ENCODE peak calls at places on chromosomes 16 and 17, in seven cellular contexts. Y, F, E, J, M, X and O are unnamed samples.

GRCh38 chr17:72030067-72030899 is 90.5 kb upstream of the SOX9 start:
- DNase-seq in F (peak; percentile 71), J (no peak), M (no peak), E (peak; percentile 94), Y (no peak), X (peak; percentile 16), O (no peak)

GRCh38 chr17:56594528-56595418 is 1.3 kb downstream of the NOG start:
- DNase-seq in F (no peak), Y (no peak), J (peak; percentile 19), E (peak; percentile 68), X (no peak), M (no peak), O (no peak)

GRCh38 chr16:52552643-52553042 is 5.7 kb upstream of the TOX3 start:
- DNase-seq in E (no peak), M (no peak), X (no peak), Y (no peak), F (no peak), J (no peak), O (no peak)

GRCh38 chr17:82551779-82552457 is 32.4 kb downstream of the FOXK2 start:
- DNase-seq in J (peak; percentile 81), Y (peak; percentile 67), X (peak; percentile 65), F (no peak), E (peak; percentile 53), M (peak; percentile 75), O (no peak)

GRCh38 chr16:57185446-57185944 is 344 bp downstream of the PSME3IP1 start:
- DNase-seq in F (no peak), E (peak; percentile 57), J (no peak), M (peak; percentile 55), X (no peak), Y (no peak), O (no peak)

GRCh38 chr17:1153795-1154546 is 25.8 kb downstream of the ABR start:
- DNase-seq in M (no peak), F (no peak), X (peak; percentile 16), E (peak; percentile 87), J (no peak), Y (no peak), O (no peak)

GRCh38 chr16:29806096-29806579 is at the start of gene MAZ:
- DNase-seq in Y (peak; percentile 83), X (no peak), F (no peak), E (no peak), M (peak; percentile 78), J (no peak), O (peak; percentile 60)

GRCh38 chr16:30715777-30716445 is 16.9 kb downstream of the SRCAP start:
- DNase-seq in J (no peak), E (no peak), M (no peak), X (no peak), Y (no peak), F (no peak), O (no peak)

GRCh38 chr17:21042434-21043295 is at the start of gene USP22:
- DNase-seq in J (no peak), M (no peak), Y (no peak), X (no peak), F (no peak), E (no peak), O (no peak)

GRCh38 chr17:50660887-50661345 is 26.2 kb downstream of the ABCC3 start:
- DNase-seq in M (no peak), X (no peak), E (no peak), F (no peak), J (peak; percentile 32), Y (no peak), O (no peak)

GRCh38 chr17:8922451-8922850 is 43.1 kb downstream of the PIK3R5 start:
- DNase-seq in E (no peak), Y (no peak), J (no peak), F (no peak), X (no peak), M (no peak), O (no peak)

GRCh38 chr16:681746-682427 is 1.7 kb downstream of the STUB1 start:
- DNase-seq in Y (no peak), J (no peak), X (no peak), M (peak; percentile 29), E (no peak), F (no peak), O (no peak)

GRCh38 chr17:63685021-63685420 is 14.9 kb downstream of the LIMD2 start:
- DNase-seq in E (no peak), M (no peak), X (no peak), J (no peak), F (no peak), Y (no peak), O (no peak)

GRCh38 chr17:63622571-63623390 is 564 bp downstream of the MAP3K3 start:
- DNase-seq in J (peak; percentile 92), F (no peak), X (peak; percentile 49), M (peak; percentile 76), E (peak; percentile 72), Y (no peak), O (no peak)

GRCh38 chr16:50612849-50613198 is 64.6 kb downstream of the NKD1 start:
- DNase-seq in F (no peak), E (no peak), J (no peak), Y (no peak), M (no peak), X (no peak), O (no peak)
- TF ChIP-seq EZH2 in F (no peak), E (no peak), J (no peak), Y (no peak), M (no peak), X (no peak), O (no peak)

DNA sequence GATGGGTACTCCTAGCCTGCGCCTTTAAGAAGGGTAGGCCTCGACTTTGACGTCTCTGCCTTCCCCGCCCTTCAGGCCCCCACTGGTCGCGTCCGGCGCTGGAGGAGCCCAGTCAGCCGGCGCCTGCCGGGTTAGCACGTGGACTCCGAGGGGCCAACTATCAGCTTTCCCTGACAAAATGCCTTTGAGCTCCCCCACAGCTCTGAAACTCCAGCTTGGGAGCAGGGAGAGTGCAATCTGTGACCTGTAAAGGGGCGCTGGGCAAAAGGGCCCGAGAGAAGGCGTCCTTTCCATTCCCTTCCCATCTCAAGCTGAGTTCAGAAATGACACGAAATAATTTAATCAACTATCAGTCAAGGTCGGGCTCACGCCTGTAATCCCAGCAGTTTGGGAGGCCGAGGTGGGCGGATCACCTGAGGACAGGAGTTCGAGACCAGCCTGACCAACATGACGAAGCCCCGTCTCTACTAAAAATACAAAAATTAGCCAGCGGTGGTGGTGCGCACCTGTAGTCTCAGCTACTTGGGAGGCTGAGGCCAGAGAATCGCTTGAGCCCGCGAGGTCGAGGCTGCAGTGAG is 2.3 kb upstream of the SLC25A39 start:
- DNase-seq in X (peak; percentile 95), Y (peak; percentile 97), E (peak; percentile 99), F (peak; percentile 79), M (peak; percentile 89), J (peak; percentile 96), O (peak; percentile 70)
- TF ChIP-seq POLR2AphosphoS5 in X (no peak), Y (peak; percentile 78), E (no peak), F (peak; percentile 32), M (no peak), J (peak; percentile 68), O (peak; percentile 26)

DNA sequence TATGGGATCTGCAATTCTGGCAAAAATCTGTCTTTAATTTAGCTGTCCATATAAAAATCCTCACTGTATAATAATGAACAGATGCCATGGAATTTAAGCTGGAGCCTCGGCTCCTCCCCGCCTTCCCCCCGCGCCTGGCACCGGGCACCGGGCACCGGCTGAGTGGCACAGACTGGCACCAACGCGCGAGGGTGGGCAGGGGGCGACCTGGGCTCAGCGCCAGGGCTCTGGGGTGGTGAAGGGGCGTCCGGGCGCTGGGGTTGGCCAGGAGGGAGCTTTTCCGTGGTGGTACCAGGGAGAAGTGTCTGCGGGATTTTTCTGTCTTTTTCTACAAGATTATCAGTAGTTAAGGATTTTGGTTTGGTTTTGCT is 9.1 kb downstream of the NEUROD2 start:
- DNase-seq in F (no peak), J (no peak), X (no peak), M (no peak), Y (no peak), E (no peak), O (no peak)
- TF ChIP-seq EZH2 in F (no peak), J (peak; percentile 46), X (no peak), M (no peak), Y (no peak), E (no peak), O (no peak)

GRCh38 chr17:29562615-29563014 is 4.2 kb downstream of the ABHD15 start:
- DNase-seq in Y (no peak), X (no peak), E (no peak), F (no peak), M (no peak), J (no peak), O (no peak)

GRCh38 chr17:29559640-29560039 is 7.2 kb downstream of the ABHD15 start:
- DNase-seq in Y (no peak), X (no peak), E (no peak), F (no peak), M (no peak), J (no peak), O (no peak)

GRCh38 chr17:29560306-29560705 is 6.5 kb downstream of the ABHD15 start:
- DNase-seq in M (no peak), E (no peak), F (no peak), X (no peak), J (no peak), Y (no peak), O (no peak)

GRCh38 chr17:29563816-29564215 is 3.0 kb downstream of the ABHD15 start:
- DNase-seq in F (no peak), J (no peak), Y (no peak), M (no peak), X (no peak), E (no peak), O (no peak)

GRCh38 chr17:29561541-29562517 is 5.0 kb downstream of the ABHD15 start:
- DNase-seq in Y (no peak), J (no peak), E (no peak), M (no peak), X (no peak), F (no peak), O (no peak)
- TF ChIP-seq POLR2AphosphoS5 in Y (no peak), J (no peak), E (no peak), M (no peak), X (no peak), F (no peak), O (no peak)

GRCh38 chr17:2723997-2724782 is 12.6 kb upstream of the CLUH start:
- DNase-seq in F (no peak), Y (no peak), X (no peak), J (no peak), E (peak; percentile 90), M (peak; percentile 37), O (no peak)
- TF ChIP-seq EZH2 in F (no peak), Y (no peak), X (no peak), J (peak; percentile 84), E (no peak), M (no peak), O (no peak)

GRCh38 chr17:44221072-44221861 is 1.8 kb upstream of the UBTF start:
- DNase-seq in M (peak; percentile 69), X (peak; percentile 78), Y (no peak), F (no peak), J (peak; percentile 83), E (peak; percentile 90), O (no peak)
- TF ChIP-seq POLR2AphosphoS5 in M (no peak), X (peak; percentile 35), Y (peak; percentile 60), F (no peak), J (no peak), E (peak; percentile 41), O (peak; percentile 52)